ENCODE peak calls at places on chromosomes 12 and 14, in nine cellular contexts. D is left ventricle myocardium inferior, I is MM.1S, B is omental fat pad, C is PC-9, G is esophagus squamous epithelium, O is type B pancreatic cell, N is fibroblast of pulmonary artery, R is PC-3. Y is an unnamed sample.

GRCh38 chr14:20601522-20601921 is 10.3 kb upstream of the RNASE12 start:
- DNase-seq in D (no peak), I (no peak), B (no peak), C (no peak), G (no peak), O (no peak), N (no peak), R (no peak), Y (no peak)

GRCh38 chr14:100771121-100771800 is 44.6 kb downstream of the DLK1 start:
- DNase-seq in D (no peak), I (no peak), B (no peak), C (no peak), G (no peak), O (no peak), N (peak), R (no peak), Y (no peak)

GRCh38 chr12:95718001-95718400 is 72.6 kb downstream of the NTN4 start:
- DNase-seq in D (no peak), I (peak), B (no peak), C (peak), G (no peak), O (no peak), N (no peak), R (peak), Y (no peak)

GRCh38 chr14:61547186-61548121 is 147.9 kb upstream of the HIF1A start:
- DNase-seq in D (no peak), I (no peak), B (no peak), C (peak), G (no peak), O (no peak), N (peak), R (peak), Y (no peak)

GRCh38 chr14:72416892-72417291 is 477.0 kb downstream of the DPF3 start:
- DNase-seq in D (no peak), I (peak), B (no peak), C (no peak), G (no peak), O (no peak), N (no peak), R (peak), Y (no peak)

GRCh38 chr12:56518570-56518969 is 3.0 kb upstream of the RBMS2 start:
- DNase-seq in D (no peak), I (no peak), B (no peak), C (peak), G (no peak), O (no peak), N (peak), R (peak), Y (no peak)

GRCh38 chr12:104333692-104334255 is 30.2 kb downstream of the EID3 start:
- DNase-seq in D (no peak), I (no peak), B (no peak), C (no peak), G (no peak), O (no peak), N (no peak), R (no peak), Y (no peak)

GRCh38 chr14:63178912-63179311 is 25.3 kb upstream of the RHOJ start:
- DNase-seq in D (no peak), I (no peak), B (no peak), C (no peak), G (no peak), O (no peak), N (peak), R (peak), Y (no peak)

GRCh38 chr12:110270125-110270962 is 10.7 kb upstream of the ATP2A2 start:
- DNase-seq in D (peak), I (no peak), B (no peak), C (peak), G (no peak), O (no peak), N (peak), R (peak), Y (no peak)

GRCh38 chr14:104657563-104658324 is 31.7 kb upstream of the INF2 start:
- DNase-seq in D (no peak), I (no peak), B (no peak), C (no peak), G (no peak), O (no peak), N (no peak), R (no peak), Y (no peak)

GRCh38 chr12:117309276-117309885 is 52.0 kb downstream of the NOS1 start:
- DNase-seq in D (no peak), I (no peak), B (no peak), C (no peak), G (no peak), O (no peak), N (no peak), R (no peak), Y (no peak)

GRCh38 chr12:54232790-54233189 is 44.0 kb upstream of the SMUG1 start:
- DNase-seq in D (no peak), I (no peak), B (no peak), C (no peak), G (no peak), O (no peak), N (peak), R (no peak), Y (no peak)
- TF ChIP-seq CTCF in D (no peak), I (no peak), B (no peak), C (no peak), G (no peak), O (peak), N (peak), R (peak), Y (no peak)

DNA sequence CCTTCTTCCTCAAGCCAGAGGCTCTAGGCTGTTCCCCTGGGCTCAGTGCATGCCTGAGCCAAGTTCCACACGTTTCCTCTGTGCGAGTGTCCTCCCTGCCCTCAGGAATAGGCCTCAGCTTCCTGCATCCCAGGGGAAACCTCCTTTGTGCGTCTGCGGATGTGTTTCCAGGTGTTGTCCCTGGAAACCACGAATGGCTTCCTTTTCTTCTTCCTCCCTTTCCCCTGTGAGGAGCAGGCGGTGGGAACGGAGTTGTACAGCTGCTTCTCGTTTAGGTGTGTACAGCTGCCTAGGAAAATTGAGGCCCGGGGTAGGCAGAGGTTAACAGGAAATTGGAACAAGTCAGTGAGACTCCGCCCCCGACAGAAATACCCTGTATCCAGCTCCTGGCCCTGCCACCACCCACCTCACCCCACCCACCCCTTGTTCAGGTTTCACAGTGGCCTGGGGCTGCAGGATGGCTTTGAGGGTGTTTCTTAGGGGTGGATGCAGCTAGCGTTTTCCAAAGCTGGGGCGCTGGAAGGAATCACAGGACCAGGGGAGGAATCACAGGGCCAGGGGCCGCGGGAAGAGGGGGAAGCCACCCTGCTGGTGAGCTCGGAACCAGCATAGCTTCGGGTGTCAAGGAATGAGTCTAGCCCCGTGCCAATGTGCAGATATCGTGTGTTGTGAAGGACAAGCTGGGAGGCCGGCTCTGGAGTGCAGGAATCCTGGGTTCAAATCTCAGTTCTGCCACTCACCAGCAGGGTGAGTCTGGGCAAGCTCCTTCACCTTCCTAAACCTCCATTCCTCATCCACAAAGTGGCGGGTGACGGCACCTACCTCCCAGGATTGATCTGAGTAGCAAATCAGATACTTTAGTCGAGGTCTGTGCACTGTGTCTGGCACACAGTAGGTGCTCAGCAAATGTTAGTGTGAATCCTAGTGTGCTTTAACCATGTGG is 53.8 kb upstream of the RIN3 start:
- DNase-seq in D (peak), I (no peak), B (no peak), C (no peak), G (no peak), O (peak), N (peak), R (no peak), Y (no peak)
- TF ChIP-seq CTCF in D (peak), I (no peak), B (no peak), C (no peak), G (no peak), O (peak), N (peak), R (no peak), Y (no peak)

DNA sequence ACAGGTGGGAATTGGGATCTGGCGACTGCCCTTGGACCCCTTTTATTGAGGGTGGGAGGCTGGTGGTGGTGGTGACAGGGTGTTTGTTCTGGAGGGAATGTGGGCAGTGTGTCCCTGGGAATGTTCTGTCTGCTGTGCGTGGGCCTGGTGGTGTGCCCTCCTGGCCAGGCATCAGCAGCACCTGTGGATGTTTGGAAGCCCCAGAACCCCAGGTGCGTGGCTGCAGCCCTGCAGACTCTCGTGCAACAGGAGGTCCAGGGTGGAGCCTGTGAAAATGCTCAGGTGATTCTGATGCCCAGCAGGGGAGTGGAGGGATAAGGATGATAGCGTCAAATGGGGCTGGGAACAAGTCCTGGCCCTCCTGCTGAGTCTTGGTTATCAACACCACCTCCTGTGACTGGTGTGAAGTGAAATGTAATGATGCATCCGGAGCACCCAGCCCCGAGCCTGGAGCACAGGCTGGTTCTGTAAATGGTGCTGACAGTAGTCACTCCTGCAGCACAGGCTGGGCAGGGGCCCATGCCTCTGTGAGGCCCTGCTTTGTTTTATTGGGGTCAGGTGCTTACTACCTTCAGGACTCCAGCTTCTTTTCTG is 176.6 kb downstream of the TSPAN9 start:
- DNase-seq in D (peak), I (no peak), B (no peak), C (no peak), G (no peak), O (no peak), N (no peak), R (no peak), Y (no peak)
- TF ChIP-seq CTCF in D (no peak), I (no peak), B (no peak), C (no peak), G (no peak), O (no peak), N (no peak), R (no peak), Y (no peak)

GRCh38 chr14:59018978-59019377 is 169.5 kb upstream of the DAAM1 start:
- DNase-seq in D (no peak), I (no peak), B (no peak), C (no peak), G (no peak), O (no peak), N (peak), R (peak), Y (no peak)
- TF ChIP-seq CTCF in D (no peak), I (peak), B (no peak), C (no peak), G (no peak), O (peak), N (peak), R (peak), Y (no peak)

GRCh38 chr14:54642950-54643695 is 76.2 kb downstream of the SAMD4A start:
- DNase-seq in D (no peak), I (no peak), B (no peak), C (no peak), G (no peak), O (no peak), N (peak), R (peak), Y (no peak)
- TF ChIP-seq CTCF in D (no peak), I (peak), B (no peak), C (no peak), G (no peak), O (peak), N (peak), R (peak), Y (peak)

Y was measured in D721Med.